ENCODE peak calls at places on chromosomes 2 and 18, in six cellular contexts. One of them, this sample, is unnamed.

GRCh38 chr2:237141556-237141955 is 55.9 kb downstream of the COPS8 start:
- DNase-seq in epithelial cell of esophagus: peak
- DNase-seq in A549: no peak
- DNase-seq in AG10803: peak
- DNase-seq in esophagus squamous epithelium: no peak
- DNase-seq in astrocyte: peak
- DNase-seq in this sample: peak

GRCh38 chr2:64133354-64133753 is 10.9 kb downstream of the PELI1 start:
- DNase-seq in epithelial cell of esophagus: no peak
- DNase-seq in A549: no peak
- DNase-seq in AG10803: no peak
- DNase-seq in esophagus squamous epithelium: no peak
- DNase-seq in astrocyte: no peak
- DNase-seq in this sample: no peak

GRCh38 chr2:156156580-156156979 is 175.9 kb downstream of the NR4A2 start:
- DNase-seq in epithelial cell of esophagus: no peak
- DNase-seq in A549: no peak
- DNase-seq in AG10803: no peak
- DNase-seq in esophagus squamous epithelium: no peak
- DNase-seq in astrocyte: no peak
- DNase-seq in this sample: no peak

GRCh38 chr2:109356251-109357035 is 227.4 kb downstream of the SH3RF3 start:
- DNase-seq in epithelial cell of esophagus: peak
- DNase-seq in A549: no peak
- DNase-seq in AG10803: peak
- DNase-seq in esophagus squamous epithelium: no peak
- DNase-seq in astrocyte: no peak
- DNase-seq in this sample: no peak

GRCh38 chr2:209348453-209348852 is 75.4 kb upstream of the MAP2 start:
- DNase-seq in epithelial cell of esophagus: no peak
- DNase-seq in A549: no peak
- DNase-seq in AG10803: no peak
- DNase-seq in esophagus squamous epithelium: no peak
- DNase-seq in astrocyte: peak
- DNase-seq in this sample: no peak

GRCh38 chr2:225668606-225669266 is 269.2 kb downstream of the NYAP2 start:
- DNase-seq in epithelial cell of esophagus: peak
- DNase-seq in A549: peak
- DNase-seq in AG10803: peak
- DNase-seq in esophagus squamous epithelium: no peak
- DNase-seq in astrocyte: peak
- DNase-seq in this sample: peak

GRCh38 chr2:237410949-237411635 is 2.9 kb downstream of the COL6A3 start:
- DNase-seq in epithelial cell of esophagus: no peak
- DNase-seq in A549: no peak
- DNase-seq in AG10803: peak
- DNase-seq in esophagus squamous epithelium: no peak
- DNase-seq in astrocyte: no peak
- DNase-seq in this sample: no peak

GRCh38 chr2:21118302-21118920 is 5.4 kb upstream of the TDRD15 start:
- DNase-seq in epithelial cell of esophagus: peak
- DNase-seq in A549: peak
- DNase-seq in AG10803: peak
- DNase-seq in esophagus squamous epithelium: no peak
- DNase-seq in astrocyte: no peak
- DNase-seq in this sample: no peak

GRCh38 chr2:112137516-112138142 is 556 bp upstream of the FBLN7 start:
- DNase-seq in epithelial cell of esophagus: peak
- DNase-seq in A549: no peak
- DNase-seq in AG10803: peak
- DNase-seq in esophagus squamous epithelium: no peak
- DNase-seq in astrocyte: peak
- DNase-seq in this sample: no peak

GRCh38 chr18:34651586-34652369 is 58.3 kb upstream of the DTNA start:
- DNase-seq in epithelial cell of esophagus: no peak
- DNase-seq in A549: no peak
- DNase-seq in AG10803: no peak
- DNase-seq in esophagus squamous epithelium: no peak
- DNase-seq in astrocyte: peak
- DNase-seq in this sample: no peak

GRCh38 chr2:163778045-163778753 is 42.4 kb upstream of the FIGN start:
- DNase-seq in epithelial cell of esophagus: peak
- DNase-seq in A549: peak
- DNase-seq in AG10803: peak
- DNase-seq in esophagus squamous epithelium: no peak
- DNase-seq in astrocyte: peak
- DNase-seq in this sample: peak

GRCh38 chr2:75224636-75225094 is 25.3 kb upstream of the TACR1 start:
- DNase-seq in epithelial cell of esophagus: peak
- DNase-seq in A549: no peak
- DNase-seq in AG10803: no peak
- DNase-seq in esophagus squamous epithelium: no peak
- DNase-seq in astrocyte: no peak
- DNase-seq in this sample: no peak

GRCh38 chr2:203619192-203619878 is 84.2 kb upstream of the RAPH1 start:
- DNase-seq in epithelial cell of esophagus: no peak
- DNase-seq in A549: no peak
- DNase-seq in AG10803: no peak
- DNase-seq in esophagus squamous epithelium: no peak
- DNase-seq in astrocyte: no peak
- DNase-seq in this sample: no peak

GRCh38 chr2:96762529-96763253 is 2.0 kb downstream of the CNNM4 start:
- DNase-seq in epithelial cell of esophagus: peak
- DNase-seq in A549: no peak
- DNase-seq in AG10803: no peak
- DNase-seq in esophagus squamous epithelium: no peak
- DNase-seq in astrocyte: peak
- DNase-seq in this sample: no peak

GRCh38 chr2:197210450-197210849 is 100.1 kb downstream of the ANKRD44 start:
- DNase-seq in epithelial cell of esophagus: no peak
- DNase-seq in A549: no peak
- DNase-seq in AG10803: no peak
- DNase-seq in esophagus squamous epithelium: no peak
- DNase-seq in astrocyte: no peak
- DNase-seq in this sample: no peak

GRCh38 chr2:197677483-197677882 is 2.1 kb upstream of the RFTN2 start:
- DNase-seq in epithelial cell of esophagus: peak
- DNase-seq in A549: no peak
- DNase-seq in AG10803: peak
- DNase-seq in esophagus squamous epithelium: no peak
- DNase-seq in astrocyte: no peak
- DNase-seq in this sample: no peak

GRCh38 chr18:76376225-76376624 is 118.8 kb downstream of the ZNF516 start:
- DNase-seq in epithelial cell of esophagus: peak
- DNase-seq in A549: peak
- DNase-seq in AG10803: no peak
- DNase-seq in esophagus squamous epithelium: no peak
- DNase-seq in astrocyte: no peak
- DNase-seq in this sample: no peak

GRCh38 chr2:160224060-160224459 is 24.0 kb upstream of the ITGB6 start:
- DNase-seq in epithelial cell of esophagus: peak
- DNase-seq in A549: peak
- DNase-seq in AG10803: peak
- DNase-seq in esophagus squamous epithelium: no peak
- DNase-seq in astrocyte: peak
- DNase-seq in this sample: no peak

GRCh38 chr2:186422226-186422625 is 63.8 kb upstream of the ZC3H15 start:
- DNase-seq in epithelial cell of esophagus: peak
- DNase-seq in A549: peak
- DNase-seq in AG10803: peak
- DNase-seq in esophagus squamous epithelium: no peak
- DNase-seq in astrocyte: peak
- DNase-seq in this sample: peak

DNA sequence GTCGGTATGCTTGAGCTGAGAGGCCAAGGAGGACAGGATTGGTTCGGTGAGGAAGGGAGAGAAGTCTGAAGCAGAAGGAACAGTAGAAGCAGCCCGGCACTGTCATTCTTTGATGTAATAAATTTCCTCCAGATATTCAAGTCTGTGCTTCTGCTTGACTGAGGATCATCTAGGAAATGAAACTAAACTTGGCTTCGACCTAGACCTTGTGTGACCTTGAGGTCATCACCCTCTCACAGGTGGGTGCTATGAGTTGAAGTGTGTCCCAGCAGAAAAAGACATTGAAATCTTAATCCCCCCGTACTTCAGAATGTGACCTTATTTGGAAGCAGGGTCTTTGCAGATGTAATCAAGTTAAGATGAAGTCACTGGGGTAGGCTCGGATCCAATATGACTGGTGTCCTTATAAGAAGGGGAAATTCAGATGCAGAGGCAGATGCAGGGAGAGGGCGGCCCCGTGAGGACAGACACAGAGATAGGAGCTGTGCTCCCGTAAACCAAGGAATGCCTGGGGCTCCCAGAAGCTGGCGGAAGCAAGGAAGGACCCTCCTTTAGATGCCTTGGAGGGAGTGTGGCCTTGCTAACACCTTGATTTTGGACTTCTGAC is 49.0 kb downstream of the PRKCE start:
- DNase-seq in epithelial cell of esophagus: no peak
- DNase-seq in A549: no peak
- DNase-seq in AG10803: no peak
- DNase-seq in esophagus squamous epithelium: no peak
- DNase-seq in astrocyte: no peak
- DNase-seq in this sample: no peak
- TF ChIP-seq CTCF in epithelial cell of esophagus: no peak
- TF ChIP-seq CTCF in A549: no peak
- TF ChIP-seq CTCF in AG10803: no peak
- TF ChIP-seq CTCF in esophagus squamous epithelium: no peak
- TF ChIP-seq CTCF in astrocyte: no peak
- TF ChIP-seq CTCF in this sample: no peak

DNA sequence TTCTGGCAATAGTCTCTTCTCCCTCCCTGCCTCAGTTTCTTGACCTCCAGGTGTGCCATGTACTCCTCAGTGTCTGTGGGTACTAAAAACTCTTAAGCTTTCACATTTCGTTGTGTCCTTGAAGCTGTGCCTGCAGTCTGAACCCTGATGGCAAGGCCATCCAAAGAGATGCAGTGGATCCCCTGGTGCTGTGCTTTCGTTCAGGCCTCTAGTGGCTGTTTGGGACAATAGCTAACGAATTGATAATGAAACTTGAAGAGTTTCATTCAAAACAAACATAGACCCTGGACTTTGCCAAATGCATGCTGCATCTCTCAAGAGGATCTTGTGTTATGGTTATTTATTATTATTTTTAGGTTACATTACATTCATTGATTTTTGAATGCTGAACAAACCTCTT is 523.1 kb upstream of the FSIP2 start:
- DNase-seq in epithelial cell of esophagus: no peak
- DNase-seq in A549: no peak
- DNase-seq in AG10803: no peak
- DNase-seq in esophagus squamous epithelium: no peak
- DNase-seq in astrocyte: no peak
- DNase-seq in this sample: no peak
- TF ChIP-seq CTCF in epithelial cell of esophagus: peak
- TF ChIP-seq CTCF in A549: no peak
- TF ChIP-seq CTCF in AG10803: no peak
- TF ChIP-seq CTCF in esophagus squamous epithelium: no peak
- TF ChIP-seq CTCF in astrocyte: no peak
- TF ChIP-seq CTCF in this sample: no peak

DNA sequence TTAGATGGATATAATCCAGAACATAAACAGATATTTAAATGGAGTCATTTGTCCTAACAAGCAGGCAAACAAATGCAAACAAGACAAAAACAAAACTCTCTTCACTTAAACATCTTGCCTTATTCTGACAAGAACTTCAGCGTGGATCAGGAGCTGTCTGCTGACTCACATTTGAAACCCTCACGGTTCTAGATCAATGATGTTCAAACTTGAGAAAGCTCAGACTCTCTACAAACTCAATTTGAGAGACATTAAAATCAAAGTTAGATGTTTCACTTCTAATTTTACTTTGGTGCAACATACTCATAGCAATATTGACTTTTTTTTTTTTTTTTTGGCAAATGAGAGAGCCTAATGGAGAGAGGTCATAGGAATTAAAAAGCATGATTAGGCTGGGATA is 362.8 kb upstream of the SLC14A2 start:
- DNase-seq in epithelial cell of esophagus: no peak
- DNase-seq in A549: no peak
- DNase-seq in AG10803: no peak
- DNase-seq in esophagus squamous epithelium: no peak
- DNase-seq in astrocyte: no peak
- DNase-seq in this sample: no peak
- TF ChIP-seq CTCF in epithelial cell of esophagus: no peak
- TF ChIP-seq CTCF in A549: no peak
- TF ChIP-seq CTCF in AG10803: no peak
- TF ChIP-seq CTCF in esophagus squamous epithelium: no peak
- TF ChIP-seq CTCF in astrocyte: no peak
- TF ChIP-seq CTCF in this sample: no peak

GRCh38 chr2:217948897-217949296 is 53.9 kb downstream of the TNS1 start:
- DNase-seq in epithelial cell of esophagus: no peak
- DNase-seq in A549: no peak
- DNase-seq in AG10803: no peak
- DNase-seq in esophagus squamous epithelium: no peak
- DNase-seq in astrocyte: no peak
- DNase-seq in this sample: no peak

GRCh38 chr2:217951091-217951490 is 51.7 kb downstream of the TNS1 start:
- DNase-seq in epithelial cell of esophagus: peak
- DNase-seq in A549: no peak
- DNase-seq in AG10803: no peak
- DNase-seq in esophagus squamous epithelium: no peak
- DNase-seq in astrocyte: no peak
- DNase-seq in this sample: no peak

GRCh38 chr2:217951521-217952247 is 51.1 kb downstream of the TNS1 start:
- DNase-seq in epithelial cell of esophagus: no peak
- DNase-seq in A549: no peak
- DNase-seq in AG10803: no peak
- DNase-seq in esophagus squamous epithelium: no peak
- DNase-seq in astrocyte: no peak
- DNase-seq in this sample: no peak

GRCh38 chr2:217949448-217949847 is 53.3 kb downstream of the TNS1 start:
- DNase-seq in epithelial cell of esophagus: no peak
- DNase-seq in A549: no peak
- DNase-seq in AG10803: no peak
- DNase-seq in esophagus squamous epithelium: no peak
- DNase-seq in astrocyte: no peak
- DNase-seq in this sample: no peak

DNA sequence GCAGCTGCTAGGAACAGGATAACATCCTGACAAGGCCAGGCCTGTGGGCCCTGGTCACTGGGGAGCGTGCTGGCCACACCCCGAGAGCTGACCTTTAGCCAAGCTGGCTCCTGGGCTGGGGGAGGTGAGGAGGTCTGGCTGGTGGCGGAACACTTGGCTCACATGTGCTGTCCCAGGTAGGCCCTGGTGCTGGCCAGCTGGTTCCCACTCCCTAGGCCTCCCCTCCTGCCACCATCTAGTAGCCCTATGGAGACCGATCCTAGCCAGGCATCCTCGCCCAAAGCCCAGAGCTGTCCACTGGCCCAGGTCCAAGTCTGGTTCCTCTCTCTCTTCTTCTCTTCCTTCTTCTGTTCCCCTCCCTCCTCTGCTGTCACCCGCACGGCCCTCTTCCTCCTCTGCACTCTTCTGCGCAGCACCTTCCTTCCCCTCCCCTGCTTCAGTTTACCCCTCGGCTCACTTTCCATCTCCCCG is 52.4 kb downstream of the TNS1 start:
- DNase-seq in epithelial cell of esophagus: no peak
- DNase-seq in A549: no peak
- DNase-seq in AG10803: no peak
- DNase-seq in esophagus squamous epithelium: no peak
- DNase-seq in astrocyte: no peak
- DNase-seq in this sample: no peak
- TF ChIP-seq CTCF in epithelial cell of esophagus: no peak
- TF ChIP-seq CTCF in A549: no peak
- TF ChIP-seq CTCF in AG10803: no peak
- TF ChIP-seq CTCF in esophagus squamous epithelium: no peak
- TF ChIP-seq CTCF in astrocyte: no peak
- TF ChIP-seq CTCF in this sample: no peak

GRCh38 chr2:230319211-230319862 is 7.7 kb upstream of the SP140L start:
- DNase-seq in epithelial cell of esophagus: no peak
- DNase-seq in A549: no peak
- DNase-seq in AG10803: no peak
- DNase-seq in esophagus squamous epithelium: peak
- DNase-seq in astrocyte: no peak
- DNase-seq in this sample: no peak
- TF ChIP-seq CTCF in epithelial cell of esophagus: no peak
- TF ChIP-seq CTCF in A549: no peak
- TF ChIP-seq CTCF in AG10803: no peak
- TF ChIP-seq CTCF in esophagus squamous epithelium: no peak
- TF ChIP-seq CTCF in astrocyte: no peak
- TF ChIP-seq CTCF in this sample: no peak